ENCODE peak calls at places on chromosomes 13 and 19, in four cellular contexts. F, M, Y and V are unnamed samples.

GRCh38 chr13:24253520-24254150 is 55.7 kb upstream of the C1QTNF9 start:
- DNase-seq in F (no peak), Y (no peak), M (peak), V (no peak)

GRCh38 chr19:34645551-34645950 is 31.4 kb downstream of the SCGB2B2 start:
- DNase-seq in Y (no peak), M (no peak), F (no peak), V (no peak)

GRCh38 chr13:112205990-112206389 is 139.0 kb downstream of the SOX1 start:
- DNase-seq in M (no peak), F (no peak), Y (no peak), V (no peak)

GRCh38 chr13:113216165-113217056 is 7.0 kb downstream of the CUL4A start:
- DNase-seq in M (no peak), F (peak), Y (no peak), V (no peak)

GRCh38 chr19:55034751-55035150 is 3.3 kb downstream of the GP6 start:
- DNase-seq in M (no peak), Y (no peak), F (no peak), V (no peak)

GRCh38 chr13:21149568-21149967 is 26.8 kb downstream of the SKA3 start:
- DNase-seq in Y (no peak), F (no peak), M (no peak), V (no peak)

GRCh38 chr13:87999791-88000190 is 328.6 kb downstream of the SLITRK5 start:
- DNase-seq in M (no peak), F (peak), Y (no peak), V (no peak)

GRCh38 chr19:310141-310651 is 19.0 kb upstream of the PLPP2 start:
- DNase-seq in Y (no peak), M (no peak), F (no peak), V (no peak)

GRCh38 chr19:43380771-43381386 is 27.4 kb downstream of the CD177 start:
- DNase-seq in Y (no peak), M (no peak), F (no peak), V (no peak)

GRCh38 chr19:1232652-1233360 is 5.0 kb downstream of the CBARP start:
- DNase-seq in Y (no peak), M (peak), F (peak), V (no peak)

GRCh38 chr13:25046985-25047660 is 48.8 kb upstream of the PABPC3 start:
- DNase-seq in M (no peak), F (peak), Y (no peak), V (no peak)

GRCh38 chr13:30830638-30830965 is 75.5 kb upstream of the MEDAG start:
- DNase-seq in F (no peak), M (no peak), Y (no peak), V (no peak)

GRCh38 chr19:47813995-47814328 is 7.8 kb upstream of the CRX start:
- DNase-seq in Y (no peak), M (no peak), F (no peak), V (no peak)

GRCh38 chr13:101773062-101773461 is 320.6 kb downstream of the ITGBL1 start:
- DNase-seq in F (no peak), Y (no peak), M (no peak), V (no peak)

GRCh38 chr19:50835785-50836542 is 2.6 kb upstream of the KLK15 start:
- DNase-seq in Y (peak), F (peak), M (peak), V (peak)

GRCh38 chr13:97951376-97951775 is 2.1 kb upstream of the IPO5 start:
- DNase-seq in M (no peak), Y (no peak), F (no peak), V (no peak)

GRCh38 chr13:23701191-23701590 is 131.0 kb downstream of the TNFRSF19 start:
- DNase-seq in Y (no peak), F (no peak), M (no peak), V (no peak)

GRCh38 chr19:12840091-12841079 is 2.1 kb downstream of the MAST1 start:
- DNase-seq in M (peak), Y (no peak), F (peak), V (no peak)

GRCh38 chr13:112686364-112686763 is 3.5 kb upstream of the ATP11A start:
- DNase-seq in Y (peak), M (no peak), F (no peak), V (no peak)

GRCh38 chr19:16446108-16447014 is 25.4 kb downstream of the EPS15L1 start:
- DNase-seq in F (no peak), Y (peak), M (no peak), V (no peak)

GRCh38 chr19:32816555-32817099 is 52.9 kb downstream of the SLC7A9 start:
- DNase-seq in M (no peak), F (no peak), Y (no peak), V (no peak)

GRCh38 chr19:3075605-3076431 is 13.5 kb upstream of the TLE5 start:
- DNase-seq in F (peak), M (peak), Y (peak), V (no peak)

GRCh38 chr19:28039677-28040381 is 1173.1 kb downstream of the UQCRFS1 start:
- DNase-seq in F (peak), Y (no peak), M (no peak), V (no peak)